ENCODE peak calls at places on chromosome 7, in six cellular contexts. K is GM06990, F is small intestine, T is fibroblast of the conjunctiva, O is AG10803, C is lower lobe of right lung. P is an unnamed sample.

GRCh38 chr7:35652124-35652523 is 42.8 kb downstream of the HERPUD2 start:
- DNase-seq in K (no peak), F (peak; percentile 25), T (no peak), O (no peak), C (no peak), P (no peak)

GRCh38 chr7:136023134-136023869 is 46.1 kb upstream of the MTPN start:
- DNase-seq in K (no peak), F (no peak), T (no peak), O (no peak), C (no peak), P (no peak)

GRCh38 chr7:46478046-46478445 is 557.0 kb upstream of the IGFBP3 start:
- DNase-seq in K (no peak), F (no peak), T (no peak), O (peak; percentile 80), C (no peak), P (no peak)

GRCh38 chr7:69873512-69873911 is 275.2 kb downstream of the AUTS2 start:
- DNase-seq in K (no peak), F (no peak), T (no peak), O (no peak), C (no peak), P (no peak)

GRCh38 chr7:84188811-84189405 is 5.7 kb downstream of the SEMA3A start:
- DNase-seq in K (no peak), F (no peak), T (no peak), O (no peak), C (no peak), P (peak; percentile 77)

GRCh38 chr7:97466999-97467398 is 264.9 kb upstream of the TAC1 start:
- DNase-seq in K (no peak), F (no peak), T (no peak), O (no peak), C (no peak), P (no peak)

GRCh38 chr7:96720843-96721242 is 11.2 kb upstream of the SEM1 start:
- DNase-seq in K (no peak), F (no peak), T (peak; percentile 13), O (peak; percentile 5), C (no peak), P (peak; percentile 8)

GRCh38 chr7:29609162-29610030 is 45.8 kb downstream of the PRR15 start:
- DNase-seq in K (no peak), F (peak; percentile 84), T (no peak), O (peak; percentile 76), C (no peak), P (peak; percentile 76)

GRCh38 chr7:149716007-149716931 is 57.1 kb downstream of the ZNF467 start:
- DNase-seq in K (no peak), F (no peak), T (no peak), O (peak; percentile 35), C (no peak), P (no peak)

GRCh38 chr7:7911339-7911738 is 57.3 kb upstream of the GLCCI1 start:
- DNase-seq in K (no peak), F (no peak), T (peak; percentile 59), O (peak; percentile 82), C (no peak), P (peak; percentile 91)

GRCh38 chr7:112533591-112533990 is 52.8 kb downstream of the LSMEM1 start:
- DNase-seq in K (no peak), F (no peak), T (no peak), O (no peak), C (no peak), P (no peak)

GRCh38 chr7:92397542-92397941 is 49.7 kb upstream of the GATAD1 start:
- DNase-seq in K (no peak), F (no peak), T (no peak), O (no peak), C (no peak), P (no peak)

GRCh38 chr7:1923409-1924053 is 253.5 kb downstream of the ELFN1 start:
- DNase-seq in K (no peak), F (no peak), T (no peak), O (no peak), C (peak; percentile 20), P (no peak)

GRCh38 chr7:65216469-65216868 is 157.2 kb upstream of the ZNF92 start:
- DNase-seq in K (no peak), F (peak; percentile 67), T (no peak), O (peak; percentile 13), C (peak; percentile 64), P (peak; percentile 83)

GRCh38 chr7:36281945-36282727 is 107.5 kb upstream of the ANLN start:
- DNase-seq in K (no peak), F (no peak), T (no peak), O (no peak), C (no peak), P (peak; percentile 36)

GRCh38 chr7:145692237-145692950 is 424.2 kb upstream of the CNTNAP2 start:
- DNase-seq in K (no peak), F (no peak), T (no peak), O (peak; percentile 12), C (no peak), P (no peak)

GRCh38 chr7:112648781-112649180 is 141.4 kb downstream of the TMEM168 start:
- DNase-seq in K (no peak), F (no peak), T (no peak), O (no peak), C (no peak), P (no peak)

GRCh38 chr7:55056577-55057480 is 38.0 kb downstream of the EGFR start:
- DNase-seq in K (no peak), F (no peak), T (peak; percentile 76), O (peak; percentile 86), C (no peak), P (no peak)